ENCODE peak calls at places on chromosomes 12 and 14, in eight cellular contexts. U is Calu3, T is H9, F is RKO, A is IMR-90, M is PC-3, N is NCI-H524, X is fibroblast of the conjunctiva. Q is an unnamed sample.

GRCh38 chr12:130764475-130765185 is 48.5 kb upstream of the RIMBP2 start:
- DNase-seq in U (peak; percentile 21), T (no peak), F (peak; percentile 64), A (peak; percentile 33), M (peak; percentile 40), N (no peak), X (no peak), Q (peak; percentile 31)

GRCh38 chr12:120235369-120236123 is 30.0 kb downstream of the PXN start:
- DNase-seq in U (no peak), T (peak; percentile 72), F (peak; percentile 29), A (no peak), M (no peak), N (peak; percentile 9), X (no peak), Q (no peak)

GRCh38 chr12:20189767-20190166 is 178.6 kb upstream of the PDE3A start:
- DNase-seq in U (no peak), T (no peak), F (no peak), A (no peak), M (no peak), N (peak; percentile 88), X (no peak), Q (no peak)

GRCh38 chr14:100578552-100578951 is 8.7 kb downstream of the BEGAIN start:
- DNase-seq in U (no peak), T (no peak), F (peak; percentile 58), A (peak; percentile 22), M (no peak), N (no peak), X (no peak), Q (no peak)

GRCh38 chr14:72856530-72857264 is 37.2 kb downstream of the DPF3 start:
- DNase-seq in U (no peak), T (no peak), F (no peak), A (no peak), M (no peak), N (no peak), X (no peak), Q (no peak)

GRCh38 chr12:100661300-100661951 is 87.9 kb downstream of the GAS2L3 start:
- DNase-seq in U (no peak), T (peak; percentile 39), F (no peak), A (peak; percentile 49), M (no peak), N (no peak), X (no peak), Q (no peak)

GRCh38 chr12:47829584-47829983 is 9.9 kb upstream of the HDAC7 start:
- DNase-seq in U (no peak), T (no peak), F (no peak), A (no peak), M (no peak), N (no peak), X (no peak), Q (no peak)

GRCh38 chr12:334114-334513 is 55.0 kb downstream of the KDM5A start:
- DNase-seq in U (no peak), T (no peak), F (no peak), A (no peak), M (no peak), N (no peak), X (no peak), Q (no peak)

GRCh38 chr14:104966261-104967143 is 11.7 kb downstream of the AHNAK2 start:
- DNase-seq in U (no peak), T (no peak), F (no peak), A (no peak), M (no peak), N (no peak), X (no peak), Q (no peak)

GRCh38 chr14:105450123-105450505 is 24.5 kb upstream of the CRIP2 start:
- DNase-seq in U (no peak), T (no peak), F (no peak), A (no peak), M (no peak), N (no peak), X (no peak), Q (no peak)

GRCh38 chr14:38207830-38208815 is at the start of gene SSTR1:
- DNase-seq in U (peak; percentile 23), T (peak; percentile 64), F (no peak), A (no peak), M (no peak), N (peak; percentile 62), X (no peak), Q (no peak)

GRCh38 chr14:75487155-75487671 is 35.1 kb upstream of the BATF start:
- DNase-seq in U (peak; percentile 17), T (no peak), F (no peak), A (no peak), M (peak; percentile 55), N (no peak), X (no peak), Q (no peak)

GRCh38 chr14:42490536-42490935 is 883.9 kb downstream of the LRFN5 start:
- DNase-seq in U (no peak), T (no peak), F (peak; percentile 7), A (peak; percentile 80), M (peak; percentile 48), N (no peak), X (no peak), Q (no peak)

GRCh38 chr12:131609762-131610161 is 101.1 kb upstream of the SFSWAP start:
- DNase-seq in U (no peak), T (no peak), F (no peak), A (no peak), M (no peak), N (no peak), X (no peak), Q (no peak)

GRCh38 chr14:105465209-105466031 is 9.2 kb upstream of the CRIP2 start:
- DNase-seq in U (no peak), T (peak; percentile 69), F (no peak), A (no peak), M (peak; percentile 38), N (no peak), X (no peak), Q (peak; percentile 74)

GRCh38 chr12:2295941-2296461 is 243.2 kb downstream of the CACNA1C start:
- DNase-seq in U (no peak), T (no peak), F (peak; percentile 68), A (peak; percentile 89), M (no peak), N (peak; percentile 13), X (no peak), Q (no peak)

GRCh38 chr12:111741235-111741812 is 25.4 kb upstream of the ALDH2 start:
- DNase-seq in U (no peak), T (no peak), F (no peak), A (peak; percentile 35), M (peak; percentile 61), N (no peak), X (no peak), Q (no peak)

GRCh38 chr14:95197498-95198010 is 40.2 kb upstream of the DICER1 start:
- DNase-seq in U (peak; percentile 75), T (peak; percentile 51), F (no peak), A (no peak), M (peak; percentile 75), N (no peak), X (no peak), Q (no peak)

GRCh38 chr12:104350211-104350908 is 46.8 kb downstream of the EID3 start:
- DNase-seq in U (no peak), T (no peak), F (no peak), A (no peak), M (no peak), N (no peak), X (no peak), Q (no peak)

GRCh38 chr14:101058571-101058970 is 155.0 kb upstream of the RTL1 start:
- DNase-seq in U (no peak), T (no peak), F (peak; percentile 2), A (peak; percentile 76), M (peak; percentile 48), N (no peak), X (no peak), Q (no peak)